ENCODE peak calls at places on chromosomes 1 and 21, in seven cellular contexts. One of them, this sample, is unnamed.

GRCh38 chr1:239630767-239631166 is 244.4 kb downstream of the CHRM3 start:
- DNase-seq in PC-9: no peak
- DNase-seq in choroid plexus epithelial cell: no peak
- DNase-seq in NK-92 treated with Interleukin-12 subunit alpha and Interleukin-12 subunit beta, amount 100 ng/mL, for 24 hours: no peak
- DNase-seq in H54: no peak
- DNase-seq in KBM-7: no peak
- DNase-seq in GM23248: no peak
- DNase-seq in this sample: no peak

GRCh38 chr1:153540394-153541361 is at the start of gene S100A5:
- DNase-seq in PC-9: peak
- DNase-seq in choroid plexus epithelial cell: no peak
- DNase-seq in NK-92 treated with Interleukin-12 subunit alpha and Interleukin-12 subunit beta, amount 100 ng/mL, for 24 hours: peak
- DNase-seq in H54: no peak
- DNase-seq in KBM-7: peak
- DNase-seq in GM23248: peak
- DNase-seq in this sample: no peak

GRCh38 chr1:51642739-51643142 is 25.8 kb downstream of the OSBPL9 start:
- DNase-seq in PC-9: no peak
- DNase-seq in choroid plexus epithelial cell: peak
- DNase-seq in NK-92 treated with Interleukin-12 subunit alpha and Interleukin-12 subunit beta, amount 100 ng/mL, for 24 hours: no peak
- DNase-seq in H54: no peak
- DNase-seq in KBM-7: no peak
- DNase-seq in GM23248: peak
- DNase-seq in this sample: peak

GRCh38 chr21:27571706-27572105 is 604.8 kb upstream of the ADAMTS5 start:
- DNase-seq in PC-9: no peak
- DNase-seq in choroid plexus epithelial cell: peak
- DNase-seq in NK-92 treated with Interleukin-12 subunit alpha and Interleukin-12 subunit beta, amount 100 ng/mL, for 24 hours: no peak
- DNase-seq in H54: no peak
- DNase-seq in KBM-7: no peak
- DNase-seq in GM23248: peak
- DNase-seq in this sample: no peak

GRCh38 chr1:243924588-243925349 is 74.7 kb upstream of the AKT3 start:
- DNase-seq in PC-9: peak
- DNase-seq in choroid plexus epithelial cell: peak
- DNase-seq in NK-92 treated with Interleukin-12 subunit alpha and Interleukin-12 subunit beta, amount 100 ng/mL, for 24 hours: no peak
- DNase-seq in H54: no peak
- DNase-seq in KBM-7: no peak
- DNase-seq in GM23248: peak
- DNase-seq in this sample: no peak

GRCh38 chr1:217435159-217435558 is 195.7 kb downstream of the GPATCH2 start:
- DNase-seq in PC-9: no peak
- DNase-seq in choroid plexus epithelial cell: no peak
- DNase-seq in NK-92 treated with Interleukin-12 subunit alpha and Interleukin-12 subunit beta, amount 100 ng/mL, for 24 hours: no peak
- DNase-seq in H54: no peak
- DNase-seq in KBM-7: no peak
- DNase-seq in GM23248: no peak
- DNase-seq in this sample: no peak

GRCh38 chr1:2226525-2227340 is 1.4 kb upstream of the SKI start:
- DNase-seq in PC-9: no peak
- DNase-seq in choroid plexus epithelial cell: no peak
- DNase-seq in NK-92 treated with Interleukin-12 subunit alpha and Interleukin-12 subunit beta, amount 100 ng/mL, for 24 hours: no peak
- DNase-seq in H54: no peak
- DNase-seq in KBM-7: no peak
- DNase-seq in GM23248: peak
- DNase-seq in this sample: no peak

GRCh38 chr1:153390938-153391710 is at the start of gene S100A8:
- DNase-seq in PC-9: peak
- DNase-seq in choroid plexus epithelial cell: no peak
- DNase-seq in NK-92 treated with Interleukin-12 subunit alpha and Interleukin-12 subunit beta, amount 100 ng/mL, for 24 hours: peak
- DNase-seq in H54: no peak
- DNase-seq in KBM-7: no peak
- DNase-seq in GM23248: no peak
- DNase-seq in this sample: no peak

GRCh38 chr21:45544449-45545235 is 2.4 kb upstream of the SLC19A1 start:
- DNase-seq in PC-9: no peak
- DNase-seq in choroid plexus epithelial cell: no peak
- DNase-seq in NK-92 treated with Interleukin-12 subunit alpha and Interleukin-12 subunit beta, amount 100 ng/mL, for 24 hours: no peak
- DNase-seq in H54: no peak
- DNase-seq in KBM-7: no peak
- DNase-seq in GM23248: no peak
- DNase-seq in this sample: no peak

GRCh38 chr1:243946946-243947345 is 96.9 kb upstream of the AKT3 start:
- DNase-seq in PC-9: no peak
- DNase-seq in choroid plexus epithelial cell: peak
- DNase-seq in NK-92 treated with Interleukin-12 subunit alpha and Interleukin-12 subunit beta, amount 100 ng/mL, for 24 hours: no peak
- DNase-seq in H54: no peak
- DNase-seq in KBM-7: no peak
- DNase-seq in GM23248: peak
- DNase-seq in this sample: no peak

GRCh38 chr1:210853276-210853675 is 280.7 kb downstream of the KCNH1 start:
- DNase-seq in PC-9: no peak
- DNase-seq in choroid plexus epithelial cell: no peak
- DNase-seq in NK-92 treated with Interleukin-12 subunit alpha and Interleukin-12 subunit beta, amount 100 ng/mL, for 24 hours: no peak
- DNase-seq in H54: no peak
- DNase-seq in KBM-7: no peak
- DNase-seq in GM23248: no peak
- DNase-seq in this sample: no peak

GRCh38 chr1:81304187-81304586 is 496.5 kb upstream of the ADGRL2 start:
- DNase-seq in PC-9: no peak
- DNase-seq in choroid plexus epithelial cell: peak
- DNase-seq in NK-92 treated with Interleukin-12 subunit alpha and Interleukin-12 subunit beta, amount 100 ng/mL, for 24 hours: no peak
- DNase-seq in H54: peak
- DNase-seq in KBM-7: no peak
- DNase-seq in GM23248: peak
- DNase-seq in this sample: peak

GRCh38 chr1:26078286-26079177 is 11.1 kb upstream of the TRIM63 start:
- DNase-seq in PC-9: peak
- DNase-seq in choroid plexus epithelial cell: no peak
- DNase-seq in NK-92 treated with Interleukin-12 subunit alpha and Interleukin-12 subunit beta, amount 100 ng/mL, for 24 hours: no peak
- DNase-seq in H54: no peak
- DNase-seq in KBM-7: no peak
- DNase-seq in GM23248: no peak
- DNase-seq in this sample: no peak

GRCh38 chr1:224564491-224565084 is 51.5 kb upstream of the CNIH3 start:
- DNase-seq in PC-9: no peak
- DNase-seq in choroid plexus epithelial cell: no peak
- DNase-seq in NK-92 treated with Interleukin-12 subunit alpha and Interleukin-12 subunit beta, amount 100 ng/mL, for 24 hours: peak
- DNase-seq in H54: no peak
- DNase-seq in KBM-7: no peak
- DNase-seq in GM23248: peak
- DNase-seq in this sample: no peak

GRCh38 chr1:171654705-171655214 is 2.3 kb upstream of the MYOC start:
- DNase-seq in PC-9: no peak
- DNase-seq in choroid plexus epithelial cell: peak
- DNase-seq in NK-92 treated with Interleukin-12 subunit alpha and Interleukin-12 subunit beta, amount 100 ng/mL, for 24 hours: no peak
- DNase-seq in H54: no peak
- DNase-seq in KBM-7: no peak
- DNase-seq in GM23248: peak
- DNase-seq in this sample: no peak

This sample was measured in stromal cell of bone marrow.